ENCODE peak calls at places on chromosome 17, in ten cellular contexts. A is activated CD8-positive, alpha-beta T cell treated with anti-CD3 and anti-CD28 coated beads for 36 hours; G is body of pancreas; F is mucosa of descending colon; U is transverse colon; H is upper lobe of right lung; P is PC-9; V is B cell; C is GM23338; B is AG09319. N is an unnamed sample.

GRCh38 chr17:78343433-78344201 is 16.3 kb downstream of the SOCS3 start:
- DNase-seq in C (peak), F (peak), B (no peak), V (peak), G (no peak), P (peak), U (peak), H (peak), A (peak), N (peak)

GRCh38 chr17:10772425-10773380 is 31.2 kb downstream of the TMEM238L start:
- DNase-seq in A (peak), G (peak), U (peak), H (no peak), C (peak), B (no peak), F (peak), V (peak), P (peak), N (peak)

GRCh38 chr17:33725675-33726271 is 432.7 kb upstream of the ASIC2 start:
- DNase-seq in A (peak), F (peak), C (peak), P (peak), B (no peak), H (peak), G (peak), U (peak), V (peak), N (no peak)

GRCh38 chr17:75704963-75705875 is 16.0 kb upstream of the ITGB4 start:
- DNase-seq in F (no peak), P (no peak), C (no peak), H (no peak), V (no peak), B (no peak), A (no peak), U (no peak), G (no peak), N (no peak)

GRCh38 chr17:83145358-83145738 is 65.9 kb downstream of the METRNL start:
- DNase-seq in B (no peak), P (no peak), G (peak), F (no peak), V (no peak), U (no peak), A (no peak), C (no peak), H (no peak), N (no peak)

GRCh38 chr17:47698749-47699535 is 5.0 kb downstream of the TBKBP1 start:
- DNase-seq in F (peak), P (peak), G (peak), A (peak), C (peak), H (peak), B (no peak), V (peak), U (peak), N (peak)

GRCh38 chr17:82929011-82929622 is 89.3 kb upstream of the ZNF750 start:
- DNase-seq in B (no peak), U (no peak), P (no peak), V (no peak), H (peak), A (no peak), G (no peak), C (no peak), F (no peak), N (no peak)

GRCh38 chr17:30229012-30229411 is 6.5 kb downstream of the SLC6A4 start:
- DNase-seq in C (no peak), B (no peak), H (no peak), P (no peak), F (no peak), A (no peak), U (peak), V (no peak), G (no peak), N (no peak)

GRCh38 chr17:353838-354234 is 1.2 kb upstream of the RPH3AL start:
- DNase-seq in P (no peak), C (no peak), V (no peak), U (no peak), F (no peak), B (no peak), H (peak), G (no peak), A (no peak), N (no peak)

GRCh38 chr17:39174907-39175694 is 9.1 kb upstream of the ARL5C start:
- DNase-seq in H (peak), B (no peak), G (peak), C (peak), U (peak), A (peak), P (peak), V (peak), F (peak), N (peak)

GRCh38 chr17:1752425-1752941 is 9.4 kb upstream of the SERPINF1 start:
- DNase-seq in P (peak), F (peak), G (peak), C (peak), V (peak), B (no peak), U (peak), A (peak), H (peak), N (peak)

GRCh38 chr17:60792250-60792898 is 114.7 kb downstream of the BCAS3 start:
- DNase-seq in P (no peak), C (no peak), V (no peak), B (no peak), U (no peak), G (no peak), A (no peak), F (no peak), H (no peak), N (no peak)

GRCh38 chr17:5365831-5366230 is 53.6 kb downstream of the NUP88 start:
- DNase-seq in C (no peak), B (no peak), F (no peak), G (no peak), H (no peak), U (no peak), P (no peak), A (no peak), V (no peak), N (no peak)

GRCh38 chr17:40301315-40301714 is 7.7 kb upstream of the RARA start:
- DNase-seq in U (peak), F (peak), A (no peak), G (peak), C (peak), H (no peak), P (no peak), V (no peak), B (no peak), N (no peak)

GRCh38 chr17:80252871-80253270 is 7.8 kb upstream of the RNF213 start:
- DNase-seq in B (no peak), V (peak), C (peak), U (peak), G (peak), A (peak), H (peak), P (peak), F (peak), N (peak)

GRCh38 chr17:6507535-6507934 is 48.8 kb downstream of the PITPNM3 start:
- DNase-seq in U (peak), P (peak), H (peak), V (no peak), F (peak), C (no peak), G (no peak), A (no peak), B (peak), N (peak)

GRCh38 chr17:6508519-6509294 is 47.6 kb downstream of the PITPNM3 start:
- DNase-seq in V (no peak), P (no peak), B (no peak), U (no peak), H (peak), F (no peak), C (no peak), G (no peak), A (no peak), N (no peak)

GRCh38 chr17:6508026-6508425 is 48.3 kb downstream of the PITPNM3 start:
- DNase-seq in H (peak), B (no peak), U (no peak), V (no peak), C (no peak), G (no peak), A (no peak), P (no peak), F (no peak), N (no peak)

GRCh38 chr17:6505425-6506142 is 50.8 kb downstream of the PITPNM3 start:
- DNase-seq in A (no peak), B (no peak), U (no peak), F (no peak), G (no peak), P (peak), H (peak), C (no peak), V (no peak), N (no peak)

DNA sequence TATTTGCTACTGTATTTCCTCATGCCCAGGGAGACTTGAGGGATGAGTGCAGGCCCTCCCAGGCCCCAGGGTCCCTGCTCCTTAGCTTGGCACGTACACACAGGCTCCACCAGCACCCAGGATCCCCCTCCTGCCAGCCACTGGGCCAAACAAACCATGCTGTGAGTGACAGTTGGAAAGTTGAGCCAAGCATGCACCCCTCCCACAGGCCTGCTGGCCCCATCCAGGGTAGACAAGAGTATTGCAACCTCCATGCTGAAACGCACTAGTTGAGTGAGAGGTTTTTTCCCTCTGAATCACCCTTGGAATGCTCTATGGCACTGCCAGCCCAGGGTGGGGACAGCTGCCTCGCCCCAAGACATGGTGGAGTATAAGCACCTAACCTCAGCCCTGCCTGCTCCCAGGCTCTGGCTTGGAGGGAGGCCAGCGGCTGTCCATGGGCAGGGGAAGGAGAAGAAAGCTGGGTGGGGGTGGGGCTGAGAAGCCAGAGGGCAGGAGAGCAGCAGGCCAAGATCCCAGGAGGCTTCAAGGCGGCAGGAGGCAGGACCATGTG is 49.6 kb downstream of the PITPNM3 start:
- DNase-seq in B (no peak), P (peak), C (no peak), A (no peak), G (no peak), H (peak), F (peak), V (no peak), U (peak), N (peak)
- TF ChIP-seq CTCF in B (no peak), P (no peak), C (no peak), A (no peak), G (no peak), H (no peak), F (no peak), V (no peak), U (no peak), N (peak)

GRCh38 chr17:65457183-65457582 is 104.3 kb downstream of the AXIN2 start:
- DNase-seq in B (no peak), A (no peak), F (peak), V (no peak), H (no peak), C (no peak), U (no peak), P (no peak), G (no peak), N (no peak)

GRCh38 chr17:65456368-65457151 is 104.9 kb downstream of the AXIN2 start:
- DNase-seq in H (no peak), U (no peak), G (no peak), V (no peak), F (no peak), P (no peak), B (no peak), C (no peak), A (no peak), N (no peak)

GRCh38 chr17:65455154-65455971 is 106.1 kb downstream of the AXIN2 start:
- DNase-seq in V (no peak), F (no peak), P (no peak), U (no peak), C (no peak), B (no peak), G (no peak), A (no peak), H (no peak), N (no peak)

GRCh38 chr17:65457635-65458257 is 103.7 kb downstream of the AXIN2 start:
- DNase-seq in H (no peak), U (no peak), F (no peak), A (no peak), V (no peak), P (no peak), C (no peak), B (no peak), G (no peak), N (no peak)

GRCh38 chr17:65455972-65456343 is 105.5 kb downstream of the AXIN2 start:
- DNase-seq in V (no peak), A (peak), U (peak), H (no peak), B (no peak), F (peak), G (no peak), P (no peak), C (peak), N (peak)
- TF ChIP-seq CTCF in V (no peak), A (no peak), U (peak), H (peak), B (peak), F (no peak), G (peak), P (peak), C (peak), N (no peak)

DNA sequence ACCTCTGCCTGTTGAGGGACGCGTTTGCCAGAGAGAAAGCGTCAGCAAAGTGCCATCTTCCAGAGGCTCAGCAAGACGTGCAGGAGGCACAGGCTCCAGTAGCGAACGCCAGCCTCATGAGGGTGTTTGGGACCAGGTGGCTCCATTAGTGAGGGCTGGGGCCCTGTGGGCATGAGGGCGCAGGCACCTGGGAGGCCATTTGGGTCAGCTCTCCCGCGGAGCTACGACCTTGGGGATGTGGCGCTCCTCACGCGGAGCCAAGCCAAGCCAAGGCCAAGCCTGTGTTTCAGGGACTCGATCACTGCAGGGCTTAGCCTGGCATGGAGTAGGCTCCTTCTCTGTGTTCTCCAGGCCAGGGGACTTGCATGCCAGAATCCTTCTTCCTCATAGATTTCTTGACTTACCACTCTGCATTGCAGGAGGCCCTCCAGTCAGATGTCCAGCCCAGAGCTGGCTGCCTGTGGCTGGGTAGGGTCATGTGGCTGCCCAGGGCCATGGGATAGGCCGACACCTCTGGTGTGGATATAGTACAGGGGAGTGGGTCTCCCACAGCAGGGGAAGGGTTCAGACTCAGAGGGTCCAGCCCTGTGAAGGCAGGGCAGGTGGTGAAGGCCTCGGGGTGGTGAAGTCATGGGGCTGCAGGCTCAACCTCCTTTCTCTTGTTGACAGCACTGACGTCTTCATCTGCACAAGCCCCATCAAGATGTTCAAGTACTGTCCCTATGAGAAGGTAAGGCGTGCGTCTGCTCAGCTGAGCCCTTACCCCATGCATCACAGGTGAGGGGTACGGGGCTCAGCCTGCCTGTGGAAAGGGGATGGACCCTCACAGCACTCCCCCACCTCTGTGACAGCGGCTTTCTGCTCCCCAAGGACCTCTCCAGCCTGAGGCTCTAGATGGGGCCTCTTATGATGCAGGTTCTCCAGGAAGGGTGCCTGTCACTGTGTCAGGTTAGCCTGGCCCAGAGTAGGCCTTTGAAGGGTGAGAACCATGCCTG is 19.6 kb downstream of the NT5M start:
- DNase-seq in A (no peak), G (no peak), H (peak), U (no peak), P (no peak), B (no peak), C (no peak), V (no peak), F (no peak), N (no peak)
- TF ChIP-seq CTCF in A (no peak), G (no peak), H (no peak), U (no peak), P (no peak), B (no peak), C (no peak), V (no peak), F (no peak), N (no peak)

GRCh38 chr17:45731459-45731858 is 52.7 kb upstream of the CRHR1 start:
- DNase-seq in B (no peak), A (no peak), V (no peak), G (no peak), U (no peak), H (no peak), P (no peak), C (no peak), F (no peak), N (no peak)

GRCh38 chr17:45732926-45733505 is 51.1 kb upstream of the CRHR1 start:
- DNase-seq in V (no peak), F (no peak), C (no peak), A (no peak), B (no peak), U (no peak), G (no peak), P (no peak), H (no peak), N (no peak)

GRCh38 chr17:45733781-45734180 is 50.3 kb upstream of the CRHR1 start:
- DNase-seq in P (no peak), A (no peak), V (no peak), H (no peak), B (no peak), G (no peak), C (no peak), F (no peak), U (no peak), N (no peak)

GRCh38 chr17:45734598-45734997 is 49.5 kb upstream of the CRHR1 start:
- DNase-seq in U (no peak), V (no peak), P (no peak), C (no peak), F (no peak), H (no peak), G (no peak), B (no peak), A (no peak), N (no peak)

DNA sequence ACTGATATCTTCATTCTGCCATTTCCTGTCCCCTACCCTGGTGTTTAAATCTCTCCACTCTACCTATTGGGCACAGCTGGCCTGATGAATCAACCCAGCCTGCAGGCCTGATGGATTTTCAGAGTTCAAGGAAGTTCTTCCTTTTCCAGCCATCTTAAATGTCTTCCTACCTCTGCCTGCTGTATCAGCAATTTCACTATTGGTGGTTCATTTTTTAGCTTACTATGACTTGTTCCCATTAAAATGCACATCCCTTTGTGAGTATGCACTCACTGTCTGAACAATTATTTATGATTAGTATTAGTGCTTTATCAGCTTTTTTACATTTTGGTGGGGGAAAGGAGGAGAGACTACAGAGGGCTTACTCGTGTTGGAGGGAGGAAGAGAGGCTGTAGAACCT is 48.6 kb upstream of the CRHR1 start:
- DNase-seq in P (no peak), V (no peak), C (no peak), B (no peak), G (no peak), H (no peak), A (no peak), F (no peak), U (no peak), N (no peak)
- TF ChIP-seq CTCF in P (no peak), V (no peak), C (no peak), B (no peak), G (no peak), H (no peak), A (no peak), F (no peak), U (no peak), N (no peak)

N was measured in MCF 10A.